ENCODE peak calls at places on chromosomes 11 and 22, in eight cellular contexts. J, M, L, I, R, W, Z and D are unnamed samples.

GRCh38 chr11:79006854-79007253 is 432.2 kb upstream of the NARS2 start:
- DNase-seq in R (no peak), M (no peak), Z (no peak), I (no peak), L (no peak), W (no peak), J (no peak), D (no peak)

GRCh38 chr11:109547356-109548027 is 125.5 kb downstream of the C11orf87 start:
- DNase-seq in W (no peak), R (no peak), Z (no peak), J (no peak), I (no peak), M (no peak), L (no peak), D (no peak)

GRCh38 chr22:50469377-50470305 is 5.2 kb downstream of the SBF1 start:
- DNase-seq in J (no peak), M (peak), R (peak), I (no peak), Z (no peak), W (peak), L (peak), D (no peak)

GRCh38 chr22:30132290-30132996 is 52.2 kb downstream of the HORMAD2 start:
- DNase-seq in L (no peak), Z (no peak), M (no peak), R (no peak), J (no peak), I (no peak), W (no peak), D (no peak)

GRCh38 chr11:122668562-122669090 is 13.1 kb downstream of the UBASH3B start:
- DNase-seq in L (no peak), J (no peak), W (no peak), R (no peak), Z (no peak), I (peak), M (no peak), D (no peak)

GRCh38 chr22:47328550-47329243 is 566.2 kb downstream of the TBC1D22A start:
- DNase-seq in R (no peak), L (no peak), Z (no peak), M (no peak), J (peak), I (peak), W (no peak), D (peak)

GRCh38 chr11:17416492-17416891 is 28.0 kb upstream of the KCNJ11 start:
- DNase-seq in Z (no peak), I (no peak), J (no peak), M (no peak), L (no peak), R (no peak), W (no peak), D (no peak)

GRCh38 chr11:101482556-101483124 is 101.2 kb downstream of the TRPC6 start:
- DNase-seq in J (no peak), L (no peak), Z (no peak), W (no peak), M (no peak), I (no peak), R (no peak), D (no peak)

GRCh38 chr22:23063539-23064380 is 6.6 kb upstream of the GNAZ start:
- DNase-seq in W (no peak), J (peak), Z (no peak), M (peak), R (peak), I (no peak), L (peak), D (peak)

DNA sequence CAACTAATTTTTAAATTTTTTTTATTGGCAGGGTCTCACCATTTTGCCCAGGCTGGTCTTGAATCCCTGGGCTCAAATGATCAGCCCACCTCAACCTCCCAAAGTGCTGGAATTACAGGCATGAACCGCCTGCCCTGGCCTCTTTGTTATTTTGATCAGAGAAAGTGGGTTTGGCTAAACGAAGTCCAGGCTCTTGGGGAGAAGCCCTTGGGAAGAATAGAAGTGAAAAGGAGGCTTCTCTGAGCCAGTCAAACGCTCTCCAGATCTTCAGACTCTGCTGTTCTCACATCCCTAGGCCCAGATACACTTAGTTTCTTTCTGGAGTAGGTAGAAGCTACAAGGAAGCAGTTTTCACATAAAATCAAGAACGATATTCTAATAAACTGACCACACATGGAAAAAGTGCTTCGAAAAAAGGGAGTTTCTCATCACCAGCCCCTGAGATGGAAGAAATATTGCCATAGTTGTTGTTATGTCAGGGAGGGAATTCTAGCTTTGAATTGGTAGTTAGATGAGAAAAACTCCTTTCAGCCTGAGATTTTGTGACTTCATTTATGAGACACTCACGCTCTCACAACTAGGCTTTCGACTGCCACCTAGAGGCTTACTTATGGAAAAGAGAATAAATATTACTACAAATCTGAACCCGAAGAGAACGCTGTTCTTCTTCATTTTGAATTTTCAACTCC is 41.7 kb upstream of the AQP11 start:
- DNase-seq in Z (peak), J (no peak), W (peak), M (no peak), L (no peak), I (peak), R (no peak), D (no peak)
- TF ChIP-seq CTCF in Z (peak), J (peak), W (peak), M (no peak), L (peak), I (peak), R (peak), D (peak)

GRCh38 chr11:76234704-76235232 is 28.5 kb upstream of the WNT11 start:
- DNase-seq in R (peak), M (peak), I (no peak), W (no peak), L (peak), Z (no peak), J (no peak), D (peak)
- TF ChIP-seq POLR2AphosphoS5 in R (no peak), M (no peak), I (no peak), W (no peak), L (no peak), Z (no peak), J (no peak), D (no peak)

GRCh38 chr11:556175-556699 is 4.3 kb downstream of the LMNTD2 start:
- DNase-seq in R (no peak), I (no peak), Z (no peak), W (no peak), L (no peak), M (peak), J (no peak), D (no peak)
- H3K4me3 ChIP-seq in R (no peak), I (no peak), Z (peak), W (peak), L (no peak), M (no peak), J (no peak), D (no peak)

GRCh38 chr11:128886401-128887119 is 4.6 kb upstream of the KCNJ5 start:
- DNase-seq in W (no peak), I (no peak), R (no peak), Z (no peak), M (peak), J (no peak), L (no peak), D (no peak)
- TF ChIP-seq CTCF in W (peak), I (peak), R (no peak), Z (peak), M (no peak), J (no peak), L (no peak), D (no peak)

DNA sequence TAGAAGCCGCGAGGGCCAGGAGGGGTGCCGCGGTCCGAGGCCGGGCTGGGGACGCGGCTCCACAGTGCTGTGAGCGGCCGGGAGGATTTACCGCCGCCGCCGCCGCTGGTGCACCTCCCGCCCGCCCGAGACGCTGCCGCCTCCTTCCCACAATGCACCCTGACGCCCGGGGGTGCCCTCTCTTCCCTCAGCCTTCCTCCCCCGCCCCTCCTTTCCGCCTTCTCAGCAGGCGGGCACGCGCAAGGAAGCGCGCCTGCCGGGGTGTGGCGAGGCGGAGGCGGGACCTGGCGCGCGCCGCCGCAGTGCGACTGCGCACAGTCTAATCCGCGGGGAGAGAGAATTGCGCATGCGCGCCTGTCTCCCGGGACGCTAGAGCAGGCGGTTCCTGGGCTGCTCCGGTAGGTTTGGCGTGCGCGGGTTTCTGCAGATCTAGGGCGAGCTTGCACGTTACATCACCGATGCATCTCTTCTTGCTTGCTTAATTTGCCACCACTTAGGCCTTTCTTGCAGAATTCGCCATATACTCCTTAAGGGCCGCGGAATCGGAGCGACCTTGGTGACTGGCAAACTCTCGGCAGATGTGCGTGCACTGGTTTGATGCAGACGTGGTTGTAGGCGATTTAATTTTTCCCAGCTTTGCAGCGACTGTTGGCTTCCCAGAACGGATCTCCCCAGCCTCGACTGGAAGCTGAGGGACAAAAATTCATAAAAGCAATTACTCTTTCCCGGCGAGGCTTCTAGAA is at the start of the genes GVQW3 and THAP12:
- DNase-seq in M (peak), I (peak), L (peak), Z (peak), W (peak), R (peak), J (peak), D (peak)
- TF ChIP-seq POLR2AphosphoS5 in M (peak), I (peak), L (peak), Z (peak), W (peak), R (peak), J (peak), D (peak)